ENCODE peak calls at places on chromosomes 1 and 21, in four cellular contexts. One of them, this sample, is unnamed.

GRCh38 chr1:198726455-198726854 is 87.6 kb downstream of the PTPRC start:
- DNase-seq in body of pancreas: no peak
- DNase-seq in glutamatergic neuron: no peak
- DNase-seq in left ventricle myocardium inferior: no peak
- DNase-seq in this sample: no peak

GRCh38 chr1:93346472-93346991 is 825 bp downstream of the DR1 start:
- DNase-seq in glutamatergic neuron: no peak
- DNase-seq in left ventricle myocardium inferior: no peak
- DNase-seq in body of pancreas: no peak
- DNase-seq in this sample: peak

GRCh38 chr21:35027558-35028450 is 21.3 kb downstream of the RUNX1 start:
- DNase-seq in body of pancreas: no peak
- DNase-seq in glutamatergic neuron: no peak
- DNase-seq in left ventricle myocardium inferior: no peak
- DNase-seq in this sample: no peak

GRCh38 chr1:54120698-54121481 is 31.9 kb downstream of the CDCP2 start:
- DNase-seq in left ventricle myocardium inferior: no peak
- DNase-seq in glutamatergic neuron: no peak
- DNase-seq in body of pancreas: no peak
- DNase-seq in this sample: no peak

GRCh38 chr1:40646385-40646784 is 19.1 kb downstream of the RIMS3 start:
- DNase-seq in left ventricle myocardium inferior: no peak
- DNase-seq in glutamatergic neuron: no peak
- DNase-seq in body of pancreas: no peak
- DNase-seq in this sample: no peak

GRCh38 chr21:39845581-39846130 is 21.6 kb upstream of the PCP4 start:
- DNase-seq in body of pancreas: no peak
- DNase-seq in glutamatergic neuron: no peak
- DNase-seq in left ventricle myocardium inferior: no peak
- DNase-seq in this sample: no peak

GRCh38 chr1:145785481-145785880 is 38.4 kb downstream of the RNF115 start:
- DNase-seq in body of pancreas: no peak
- DNase-seq in glutamatergic neuron: no peak
- DNase-seq in left ventricle myocardium inferior: no peak
- DNase-seq in this sample: no peak

GRCh38 chr1:64472805-64473204 is 2.9 kb downstream of the CACHD1 start:
- DNase-seq in body of pancreas: no peak
- DNase-seq in glutamatergic neuron: no peak
- DNase-seq in left ventricle myocardium inferior: no peak
- DNase-seq in this sample: no peak

GRCh38 chr1:6906783-6907182 is 121.5 kb downstream of the CAMTA1 start:
- DNase-seq in glutamatergic neuron: no peak
- DNase-seq in left ventricle myocardium inferior: no peak
- DNase-seq in body of pancreas: no peak
- DNase-seq in this sample: no peak

GRCh38 chr1:227748496-227749182 is 13.4 kb downstream of the SNAP47 start:
- DNase-seq in body of pancreas: no peak
- DNase-seq in glutamatergic neuron: no peak
- DNase-seq in left ventricle myocardium inferior: peak
- DNase-seq in this sample: no peak

GRCh38 chr1:230702934-230703678 is 10.8 kb downstream of the AGT start:
- DNase-seq in body of pancreas: no peak
- DNase-seq in left ventricle myocardium inferior: no peak
- DNase-seq in glutamatergic neuron: no peak
- DNase-seq in this sample: no peak

GRCh38 chr1:158016651-158017335 is 23.3 kb downstream of the KIRREL1 start:
- DNase-seq in glutamatergic neuron: no peak
- DNase-seq in left ventricle myocardium inferior: no peak
- DNase-seq in body of pancreas: no peak
- DNase-seq in this sample: no peak

GRCh38 chr1:43321331-43321891 is 16.2 kb upstream of the MPL start:
- DNase-seq in glutamatergic neuron: no peak
- DNase-seq in body of pancreas: no peak
- DNase-seq in left ventricle myocardium inferior: no peak
- DNase-seq in this sample: no peak

GRCh38 chr21:34807881-34808568 is 139.2 kb downstream of the CLIC6 start:
- DNase-seq in glutamatergic neuron: no peak
- DNase-seq in body of pancreas: no peak
- DNase-seq in left ventricle myocardium inferior: no peak
- DNase-seq in this sample: no peak

GRCh38 chr1:228001738-228002535 is 4.9 kb upstream of the WNT3A start:
- DNase-seq in left ventricle myocardium inferior: no peak
- DNase-seq in body of pancreas: peak
- DNase-seq in glutamatergic neuron: no peak
- DNase-seq in this sample: no peak

GRCh38 chr1:15148475-15148874 is 5.1 kb upstream of the TMEM51 start:
- DNase-seq in glutamatergic neuron: no peak
- DNase-seq in body of pancreas: no peak
- DNase-seq in left ventricle myocardium inferior: no peak
- DNase-seq in this sample: no peak

GRCh38 chr1:203225054-203225453 is 4.4 kb downstream of the CHIT1 start:
- DNase-seq in left ventricle myocardium inferior: no peak
- DNase-seq in glutamatergic neuron: no peak
- DNase-seq in body of pancreas: no peak
- DNase-seq in this sample: no peak

GRCh38 chr1:170836146-170836545 is 99.2 kb upstream of the MROH9 start:
- DNase-seq in left ventricle myocardium inferior: no peak
- DNase-seq in body of pancreas: no peak
- DNase-seq in glutamatergic neuron: no peak
- DNase-seq in this sample: no peak

GRCh38 chr1:39980555-39981313 is 25.8 kb downstream of the MFSD2A start:
- DNase-seq in body of pancreas: no peak
- DNase-seq in glutamatergic neuron: no peak
- DNase-seq in left ventricle myocardium inferior: no peak
- DNase-seq in this sample: no peak

DNA sequence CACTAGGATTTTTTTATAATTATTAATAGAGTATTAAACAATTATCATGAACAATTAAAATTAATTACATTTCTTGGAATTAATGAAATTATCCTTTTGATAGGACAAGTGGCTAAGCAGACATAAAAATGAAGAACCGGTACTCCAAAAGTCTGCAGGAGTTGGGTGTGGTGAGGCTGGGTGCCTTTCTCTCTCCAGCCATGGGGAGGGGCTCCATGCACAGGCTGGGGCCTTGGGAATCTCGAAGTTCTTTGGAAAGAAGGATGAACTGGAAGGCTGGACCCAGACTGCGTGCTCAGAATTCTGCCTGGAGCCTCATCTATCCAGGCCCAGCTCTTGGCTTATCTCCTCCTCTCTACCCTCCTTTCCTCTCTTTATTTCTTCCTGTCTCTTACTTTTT is 94.1 kb downstream of the ACTL8 start:
- DNase-seq in glutamatergic neuron: no peak
- DNase-seq in body of pancreas: no peak
- DNase-seq in left ventricle myocardium inferior: no peak
- DNase-seq in this sample: no peak
- TF ChIP-seq CTCF in glutamatergic neuron: no peak
- TF ChIP-seq CTCF in body of pancreas: no peak
- TF ChIP-seq CTCF in left ventricle myocardium inferior: peak
- TF ChIP-seq CTCF in this sample: no peak

DNA sequence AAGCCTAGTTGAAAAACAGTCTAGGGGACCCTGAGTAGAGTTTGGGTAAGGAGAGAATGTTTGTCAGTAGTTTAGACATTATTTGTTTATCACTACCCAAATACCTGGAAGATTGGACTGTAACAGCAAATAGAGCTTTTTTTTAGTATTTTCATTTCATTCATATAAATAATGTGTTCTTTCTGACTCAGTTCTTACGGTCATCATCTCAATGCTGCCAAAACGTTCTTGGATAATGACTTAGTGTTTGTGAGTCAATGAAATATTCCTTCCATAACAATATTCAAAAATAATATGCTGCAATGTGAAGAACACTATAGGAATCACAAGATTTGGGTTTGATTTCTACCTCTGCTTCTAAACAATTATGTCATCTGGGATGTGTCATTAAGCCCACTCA is 400.0 kb upstream of the PKN2 start:
- DNase-seq in glutamatergic neuron: no peak
- DNase-seq in left ventricle myocardium inferior: no peak
- DNase-seq in body of pancreas: no peak
- DNase-seq in this sample: no peak
- TF ChIP-seq CTCF in glutamatergic neuron: no peak
- TF ChIP-seq CTCF in left ventricle myocardium inferior: no peak
- TF ChIP-seq CTCF in body of pancreas: no peak
- TF ChIP-seq CTCF in this sample: no peak

DNA sequence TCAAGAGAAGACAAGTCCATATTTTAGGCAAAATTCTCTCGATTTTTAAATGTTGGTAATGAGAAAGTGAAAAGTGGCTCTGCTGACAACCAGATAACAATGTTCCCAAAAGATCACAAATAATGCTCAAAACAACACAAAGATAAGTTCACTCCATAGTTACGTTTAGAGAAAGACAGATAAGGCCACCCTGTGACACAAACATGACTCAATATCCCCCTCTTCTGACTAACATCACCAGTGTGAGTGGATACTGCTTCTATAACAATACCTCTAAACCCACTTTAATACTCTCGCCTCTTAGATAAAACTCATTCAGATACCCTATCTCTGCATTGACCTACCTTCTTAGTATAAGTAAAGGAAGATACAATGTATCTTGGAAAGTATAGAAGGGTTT is 51.2 kb upstream of the RGS7 start:
- DNase-seq in left ventricle myocardium inferior: no peak
- DNase-seq in body of pancreas: no peak
- DNase-seq in glutamatergic neuron: no peak
- DNase-seq in this sample: no peak
- TF ChIP-seq CTCF in left ventricle myocardium inferior: no peak
- TF ChIP-seq CTCF in body of pancreas: no peak
- TF ChIP-seq CTCF in glutamatergic neuron: no peak
- TF ChIP-seq CTCF in this sample: no peak

GRCh38 chr1:215672482-215672881 is 105.4 kb downstream of the KCTD3 start:
- DNase-seq in left ventricle myocardium inferior: no peak
- DNase-seq in glutamatergic neuron: no peak
- DNase-seq in body of pancreas: no peak
- DNase-seq in this sample: no peak

GRCh38 chr1:215679231-215679630 is 112.1 kb downstream of the KCTD3 start:
- DNase-seq in body of pancreas: no peak
- DNase-seq in left ventricle myocardium inferior: no peak
- DNase-seq in glutamatergic neuron: no peak
- DNase-seq in this sample: no peak

GRCh38 chr1:215673943-215674342 is 106.8 kb downstream of the KCTD3 start:
- DNase-seq in glutamatergic neuron: no peak
- DNase-seq in left ventricle myocardium inferior: no peak
- DNase-seq in body of pancreas: no peak
- DNase-seq in this sample: no peak

GRCh38 chr1:215682232-215682631 is 115.1 kb downstream of the KCTD3 start:
- DNase-seq in glutamatergic neuron: no peak
- DNase-seq in left ventricle myocardium inferior: no peak
- DNase-seq in body of pancreas: no peak
- DNase-seq in this sample: no peak

GRCh38 chr1:215677112-215677511 is 110.0 kb downstream of the KCTD3 start:
- DNase-seq in body of pancreas: no peak
- DNase-seq in left ventricle myocardium inferior: no peak
- DNase-seq in glutamatergic neuron: no peak
- DNase-seq in this sample: no peak
- TF ChIP-seq CTCF in body of pancreas: no peak
- TF ChIP-seq CTCF in left ventricle myocardium inferior: no peak
- TF ChIP-seq CTCF in glutamatergic neuron: no peak
- TF ChIP-seq CTCF in this sample: no peak

GRCh38 chr1:33792651-33793050 is 71.2 kb upstream of the HMGB4 start:
- DNase-seq in glutamatergic neuron: no peak
- DNase-seq in left ventricle myocardium inferior: no peak
- DNase-seq in body of pancreas: no peak
- DNase-seq in this sample: no peak
- TF ChIP-seq CTCF in glutamatergic neuron: no peak
- TF ChIP-seq CTCF in left ventricle myocardium inferior: no peak
- TF ChIP-seq CTCF in body of pancreas: no peak
- TF ChIP-seq CTCF in this sample: no peak

GRCh38 chr1:221768444-221769066 is 26.7 kb upstream of the DUSP10 start:
- DNase-seq in glutamatergic neuron: no peak
- DNase-seq in left ventricle myocardium inferior: no peak
- DNase-seq in body of pancreas: no peak
- DNase-seq in this sample: no peak
- TF ChIP-seq CTCF in glutamatergic neuron: no peak
- TF ChIP-seq CTCF in left ventricle myocardium inferior: no peak
- TF ChIP-seq CTCF in body of pancreas: no peak
- TF ChIP-seq CTCF in this sample: no peak

GRCh38 chr1:61081135-61081636 is 1.2 kb upstream of the NFIA start:
- DNase-seq in left ventricle myocardium inferior: no peak
- DNase-seq in body of pancreas: no peak
- DNase-seq in glutamatergic neuron: no peak
- DNase-seq in this sample: no peak

GRCh38 chr1:61079276-61079897 is 3.0 kb upstream of the NFIA start:
- DNase-seq in body of pancreas: peak
- DNase-seq in left ventricle myocardium inferior: no peak
- DNase-seq in glutamatergic neuron: no peak
- DNase-seq in this sample: no peak

GRCh38 chr1:61080408-61081134 is 1.8 kb upstream of the NFIA start:
- DNase-seq in glutamatergic neuron: no peak
- DNase-seq in body of pancreas: no peak
- DNase-seq in left ventricle myocardium inferior: no peak
- DNase-seq in this sample: no peak

GRCh38 chr1:61078611-61079010 is 3.8 kb upstream of the NFIA start:
- DNase-seq in glutamatergic neuron: no peak
- DNase-seq in left ventricle myocardium inferior: no peak
- DNase-seq in body of pancreas: no peak
- DNase-seq in this sample: no peak

DNA sequence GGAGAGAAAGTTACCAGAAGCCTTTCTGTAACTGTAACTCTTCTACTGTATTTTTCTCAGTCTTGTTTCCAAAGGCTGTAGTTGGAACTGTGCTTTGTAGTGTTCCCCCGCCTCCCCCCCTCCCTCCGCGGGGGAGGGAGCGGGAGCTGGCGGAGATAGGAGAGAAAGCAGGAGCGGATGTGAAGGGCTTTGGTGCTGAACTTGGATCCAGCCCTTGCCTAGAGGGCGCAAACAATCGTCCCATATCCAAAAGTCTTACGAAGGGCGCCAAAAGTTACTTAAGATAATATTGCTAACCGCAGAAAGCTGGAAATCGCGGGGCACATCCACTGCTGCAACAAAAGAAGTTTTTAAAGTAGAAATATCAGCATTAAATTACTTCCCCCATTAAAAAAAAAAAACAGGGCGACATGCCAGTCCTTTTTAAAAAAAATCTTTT is 2.4 kb upstream of the NFIA start:
- DNase-seq in left ventricle myocardium inferior: peak
- DNase-seq in body of pancreas: peak
- DNase-seq in glutamatergic neuron: peak
- DNase-seq in this sample: no peak
- TF ChIP-seq CTCF in left ventricle myocardium inferior: peak
- TF ChIP-seq CTCF in body of pancreas: peak
- TF ChIP-seq CTCF in glutamatergic neuron: no peak
- TF ChIP-seq CTCF in this sample: no peak

GRCh38 chr1:156691665-156692408 is 13.5 kb downstream of the CRABP2 start:
- DNase-seq in left ventricle myocardium inferior: no peak
- DNase-seq in glutamatergic neuron: peak
- DNase-seq in body of pancreas: no peak
- DNase-seq in this sample: no peak
- TF ChIP-seq CTCF in left ventricle myocardium inferior: no peak
- TF ChIP-seq CTCF in glutamatergic neuron: no peak
- TF ChIP-seq CTCF in body of pancreas: no peak
- TF ChIP-seq CTCF in this sample: no peak

This sample was measured in GM20000.